ENCODE peak calls at places on chromosomes 12 and 14, in eight cellular contexts. K is OCI-M1; R is pancreas; S is HT1080; F is RPMI8226; M is Panc1; W is activated CD4-positive, CD25-positive, alpha-beta regulatory T cell treated with anti-CD3 and anti-CD28 coated beads, Interleukin-2, amount 50 U/mL, for 72 hours; V is LoVo. B is an unnamed sample.

GRCh38 chr12:49626169-49626835 is 2.9 kb downstream of the PRPF40B start:
- DNase-seq in K (peak), R (no peak), S (no peak), F (no peak), M (no peak), W (no peak), V (no peak), B (no peak)

GRCh38 chr12:98188649-98189048 is 326.7 kb upstream of the TMPO start:
- DNase-seq in K (peak), R (no peak), S (peak), F (peak), M (no peak), W (no peak), V (no peak), B (no peak)

GRCh38 chr12:27965966-27966365 is 6.6 kb downstream of the PTHLH start:
- DNase-seq in K (no peak), R (no peak), S (peak), F (no peak), M (no peak), W (no peak), V (peak), B (no peak)

GRCh38 chr12:101908395-101908794 is 31.0 kb downstream of the DRAM1 start:
- DNase-seq in K (no peak), R (no peak), S (no peak), F (no peak), M (no peak), W (no peak), V (no peak), B (no peak)

GRCh38 chr12:106898001-106898966 is 57.4 kb upstream of the TMEM263 start:
- DNase-seq in K (no peak), R (no peak), S (no peak), F (no peak), M (no peak), W (no peak), V (no peak), B (no peak)

GRCh38 chr14:65599375-65599774 is 186.8 kb downstream of the FUT8 start:
- DNase-seq in K (no peak), R (no peak), S (no peak), F (no peak), M (no peak), W (no peak), V (no peak), B (no peak)

GRCh38 chr14:23539209-23539866 is 12.2 kb downstream of the ZFHX2 start:
- DNase-seq in K (peak), R (no peak), S (peak), F (peak), M (no peak), W (no peak), V (peak), B (no peak)

GRCh38 chr12:54222609-54223008 is 33.8 kb upstream of the SMUG1 start:
- DNase-seq in K (no peak), R (no peak), S (peak), F (no peak), M (no peak), W (no peak), V (peak), B (no peak)

GRCh38 chr12:98074286-98074685 is 441.1 kb upstream of the TMPO start:
- DNase-seq in K (no peak), R (no peak), S (no peak), F (no peak), M (no peak), W (no peak), V (no peak), B (no peak)

GRCh38 chr12:111067498-111067897 is 147.1 kb upstream of the MYL2 start:
- DNase-seq in K (no peak), R (no peak), S (no peak), F (no peak), M (no peak), W (no peak), V (no peak), B (peak)

GRCh38 chr12:89907659-89908058 is 199.0 kb upstream of the ATP2B1 start:
- DNase-seq in K (no peak), R (no peak), S (no peak), F (no peak), M (no peak), W (no peak), V (no peak), B (no peak)

GRCh38 chr14:42224053-42224888 is 617.6 kb downstream of the LRFN5 start:
- DNase-seq in K (peak), R (no peak), S (peak), F (peak), M (no peak), W (no peak), V (peak), B (peak)

GRCh38 chr12:69027411-69027811 is 94.4 kb upstream of the CPM start:
- DNase-seq in K (no peak), R (no peak), S (peak), F (no peak), M (no peak), W (no peak), V (no peak), B (no peak)

GRCh38 chr12:111775205-111776193 is 8.8 kb downstream of the ALDH2 start:
- DNase-seq in K (peak), R (peak), S (no peak), F (peak), M (no peak), W (no peak), V (peak), B (peak)

GRCh38 chr12:85642810-85643209 is 193.4 kb downstream of the RASSF9 start:
- DNase-seq in K (peak), R (no peak), S (no peak), F (no peak), M (no peak), W (no peak), V (no peak), B (peak)

GRCh38 chr14:97077253-97077653 is 280.1 kb downstream of the VRK1 start:
- DNase-seq in K (peak), R (no peak), S (peak), F (peak), M (no peak), W (no peak), V (no peak), B (no peak)

GRCh38 chr14:51202914-51203665 is 37.0 kb upstream of the TMX1 start:
- DNase-seq in K (no peak), R (no peak), S (no peak), F (no peak), M (no peak), W (no peak), V (no peak), B (no peak)

GRCh38 chr12:87270894-87271293 is 758.3 kb downstream of the C12orf50 start:
- DNase-seq in K (no peak), R (no peak), S (no peak), F (no peak), M (no peak), W (no peak), V (no peak), B (no peak)

GRCh38 chr12:1916396-1917171 is 1.9 kb downstream of the CACNA2D4 start:
- DNase-seq in K (no peak), R (peak), S (no peak), F (no peak), M (no peak), W (peak), V (no peak), B (peak)

GRCh38 chr12:54249489-54249888 is 30.4 kb downstream of the CBX5 start:
- DNase-seq in K (no peak), R (no peak), S (no peak), F (no peak), M (no peak), W (no peak), V (no peak), B (no peak)

GRCh38 chr12:14946162-14946561 is 7.8 kb upstream of the ERP27 start:
- DNase-seq in K (no peak), R (no peak), S (no peak), F (no peak), M (no peak), W (no peak), V (no peak), B (no peak)